ENCODE peak calls at places on chromosomes 5 and 9, in four cellular contexts. E, T, Y and U are unnamed samples.

GRCh38 chr9:100700689-100701318 is 122.9 kb downstream of the CAVIN4 start:
- DNase-seq in E (no peak), T (peak), Y (peak), U (peak)

GRCh38 chr5:127723571-127723970 is 20.4 kb downstream of the CCDC192 start:
- DNase-seq in E (no peak), T (peak), Y (peak), U (no peak)

GRCh38 chr5:32061236-32061635 is 112.9 kb downstream of the GOLPH3 start:
- DNase-seq in E (no peak), T (peak), Y (no peak), U (no peak)

GRCh38 chr5:34001231-34001935 is 6.5 kb downstream of the AMACR start:
- DNase-seq in E (no peak), T (peak), Y (peak), U (no peak)

GRCh38 chr9:130932220-130933069 is 6.6 kb downstream of the FIBCD1 start:
- DNase-seq in E (no peak), T (peak), Y (peak), U (peak)

GRCh38 chr5:161446655-161447054 is 99.9 kb downstream of the GABRB2 start:
- DNase-seq in E (no peak), T (no peak), Y (no peak), U (no peak)

GRCh38 chr9:72029986-72030385 is 30.4 kb downstream of the C9orf57 start:
- DNase-seq in E (no peak), T (no peak), Y (no peak), U (no peak)

GRCh38 chr5:7078090-7078489 is 317.8 kb upstream of the ADCY2 start:
- DNase-seq in E (no peak), T (no peak), Y (no peak), U (no peak)

GRCh38 chr5:81268797-81269196 is 32.6 kb upstream of the ZCCHC9 start:
- DNase-seq in E (no peak), T (peak), Y (peak), U (no peak)

GRCh38 chr5:135236187-135236835 is 162.7 kb downstream of the MACROH2A1 start:
- DNase-seq in E (peak), T (no peak), Y (no peak), U (no peak)

GRCh38 chr5:33806736-33807442 is 84.9 kb downstream of the ADAMTS12 start:
- DNase-seq in E (no peak), T (peak), Y (peak), U (no peak)

GRCh38 chr9:88605500-88606172 is 70.7 kb downstream of the NXNL2 start:
- DNase-seq in E (no peak), T (peak), Y (peak), U (no peak)

GRCh38 chr9:64061013-64061627 is 1223.9 kb downstream of the FOXD4L5 start:
- DNase-seq in E (no peak), T (no peak), Y (no peak), U (no peak)

GRCh38 chr5:62331921-62332320 is 25.9 kb downstream of the KIF2A start:
- DNase-seq in E (no peak), T (no peak), Y (no peak), U (no peak)

GRCh38 chr9:111036946-111037743 is 1.1 kb downstream of the LPAR1 start:
- DNase-seq in E (no peak), T (peak), Y (peak), U (peak)

GRCh38 chr9:111037744-111038335 is 430 bp downstream of the LPAR1 start:
- DNase-seq in E (no peak), T (peak), Y (peak), U (peak)

GRCh38 chr9:111034573-111035539 is 3.4 kb downstream of the LPAR1 start:
- DNase-seq in E (no peak), T (peak), Y (peak), U (no peak)

GRCh38 chr9:111034146-111034545 is 4.1 kb downstream of the LPAR1 start:
- DNase-seq in E (no peak), T (no peak), Y (no peak), U (no peak)

DNA sequence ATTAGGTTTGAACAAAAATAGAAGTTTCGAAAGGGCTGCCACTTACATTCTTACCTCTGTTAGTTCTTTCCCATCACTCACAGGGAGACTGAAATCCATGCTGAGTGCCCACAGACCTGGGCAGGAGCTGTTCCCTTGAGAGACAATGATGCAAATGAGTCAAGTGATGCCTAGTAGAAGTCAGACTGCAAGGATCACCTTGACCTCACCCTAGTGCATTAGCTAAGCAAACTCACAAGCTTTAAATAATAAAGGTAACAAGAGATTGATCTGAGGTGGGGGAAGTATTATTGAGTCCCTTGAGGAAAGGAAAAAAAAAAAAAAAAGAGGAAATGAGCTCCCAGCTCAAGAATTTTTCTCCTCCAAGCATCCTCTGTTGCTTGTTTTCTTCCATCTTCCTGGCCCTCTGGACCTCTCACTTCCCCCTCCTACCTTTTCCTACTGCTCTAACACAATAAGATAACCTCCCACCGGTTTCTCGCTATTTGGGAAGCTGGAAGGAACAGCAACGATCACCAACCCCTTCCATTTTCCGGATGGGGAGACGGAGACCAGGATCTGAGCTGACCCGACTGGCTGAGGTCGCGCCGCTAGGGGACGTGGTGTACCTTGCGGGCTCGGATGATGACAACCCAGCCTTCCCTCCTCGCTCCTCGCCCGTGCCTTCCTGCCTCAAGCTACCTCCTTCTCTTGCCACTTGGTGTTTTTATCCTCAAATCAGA is 2.0 kb downstream of the LPAR1 start:
- DNase-seq in E (no peak), T (peak), Y (peak), U (peak)
- TF ChIP-seq CTCF in E (no peak), T (peak), Y (peak), U (peak)

DNA sequence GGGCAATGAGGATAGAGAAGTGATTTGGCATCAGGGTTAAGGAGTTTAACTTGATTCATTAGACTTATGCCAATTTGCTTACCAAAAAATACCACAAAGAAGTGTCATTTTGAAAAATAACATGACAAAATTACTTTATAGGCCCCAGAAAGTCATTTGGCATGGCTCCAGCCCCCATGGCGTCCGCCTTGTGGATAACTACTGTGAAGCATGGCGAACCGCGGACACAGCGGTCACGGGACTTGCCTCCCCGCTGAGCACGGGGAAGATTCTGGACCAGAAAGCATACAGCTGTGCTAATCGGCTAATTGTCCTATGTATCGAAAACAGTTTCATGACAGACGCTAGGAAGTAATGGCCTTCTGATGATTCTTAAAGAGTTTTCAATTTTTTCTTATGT is 35.4 kb upstream of the TGFBR1 start:
- DNase-seq in E (no peak), T (no peak), Y (no peak), U (no peak)
- H3K4me3 ChIP-seq in E (no peak), T (no peak), Y (no peak), U (no peak)

GRCh38 chr5:132103969-132104391 is 30.4 kb downstream of the CSF2 start:
- DNase-seq in E (no peak), T (no peak), Y (no peak), U (peak)
- TF ChIP-seq CTCF in E (peak), T (no peak), Y (no peak), U (no peak)

GRCh38 chr5:177176175-177176704 is 42.7 kb downstream of the NSD1 start:
- DNase-seq in E (no peak), T (no peak), Y (no peak), U (peak)
- H3K4me3 ChIP-seq in E (no peak), T (no peak), Y (no peak), U (no peak)